ENCODE peak calls at places on chromosomes 6 and 20, in four cellular contexts. R is effector CD4-positive, alpha-beta T cell; M is activated naive CD8-positive, alpha-beta T cell treated with anti-CD3 and anti-CD28 coated beads, Interleukin-2, amount 50 U/mL, for 24 hours; Q is NCI-H526 treated with DMSO at 0.1 percent for 48 hours. T is an unnamed sample.
A peak's percentile ranks its signal among the peaks of the same experiment; 100 is the strongest.

GRCh38 chr6:31328355-31328960 is 28.5 kb downstream of the HLA-B start:
- DNase-seq in M (no peak), Q (no peak), R (no peak), T (no peak)

GRCh38 chr6:159973406-159973805 is 4.5 kb downstream of the IGF2R start:
- DNase-seq in R (no peak), Q (no peak), M (no peak), T (no peak)

GRCh38 chr6:98633886-98634285 is 200.5 kb upstream of the POU3F2 start:
- DNase-seq in R (no peak), Q (peak; percentile 19), M (no peak), T (no peak)

GRCh38 chr20:54506643-54507042 is 31.2 kb downstream of the DOK5 start:
- DNase-seq in R (no peak), Q (no peak), M (no peak), T (no peak)

GRCh38 chr20:58017237-58017969 is 211.1 kb downstream of the ANKRD60 start:
- DNase-seq in Q (peak; percentile 61), R (no peak), M (no peak), T (no peak)

GRCh38 chr20:47438464-47439381 is 63.0 kb upstream of the NCOA3 start:
- DNase-seq in Q (no peak), M (no peak), R (no peak), T (no peak)

GRCh38 chr6:53023323-53023722 is 28.2 kb upstream of the GSTA4 start:
- DNase-seq in Q (no peak), M (no peak), R (no peak), T (no peak)

GRCh38 chr6:33692760-33693158 is 18.7 kb downstream of the UQCC2 start:
- DNase-seq in M (peak; percentile 67), Q (no peak), R (peak; percentile 61), T (peak; percentile 7)

GRCh38 chr6:125797934-125798444 is 7.2 kb downstream of the NCOA7 start:
- DNase-seq in M (no peak), Q (no peak), R (no peak), T (no peak)